ENCODE peak calls at places on chromosomes 12 and 14, in four cellular contexts. L, I, U and M are unnamed samples.

GRCh38 chr14:87309557-87309956 is 683.4 kb downstream of the GALC start:
- DNase-seq in L (no peak), I (no peak), U (no peak), M (no peak)

GRCh38 chr12:105425263-105426174 is 95.0 kb downstream of the C12orf75 start:
- DNase-seq in L (no peak), I (no peak), U (no peak), M (no peak)

GRCh38 chr12:119153477-119154434 is 25.0 kb upstream of the HSPB8 start:
- DNase-seq in L (peak; percentile 87), I (peak; percentile 17), U (no peak), M (peak; percentile 30)

GRCh38 chr12:62078020-62078419 is 182.2 kb upstream of the USP15 start:
- DNase-seq in L (no peak), I (no peak), U (no peak), M (no peak)

GRCh38 chr12:123363743-123364531 is 710 bp downstream of the SBNO1 start:
- DNase-seq in L (peak; percentile 32), I (no peak), U (no peak), M (peak; percentile 49)

GRCh38 chr14:27096091-27096490 is 498.3 kb upstream of the NOVA1 start:
- DNase-seq in L (no peak), I (no peak), U (no peak), M (no peak)

GRCh38 chr12:119061208-119061796 is 80.0 kb downstream of the SRRM4 start:
- DNase-seq in L (peak; percentile 41), I (peak; percentile 7), U (no peak), M (peak; percentile 16)

GRCh38 chr14:50770586-50770985 is 60.4 kb downstream of the NIN start:
- DNase-seq in L (no peak), I (no peak), U (no peak), M (no peak)

GRCh38 chr12:126385785-126386184 is 1320.5 kb downstream of the AACS start:
- DNase-seq in L (no peak), I (no peak), U (no peak), M (no peak)

GRCh38 chr12:79737875-79738718 is 47.3 kb upstream of the PAWR start:
- DNase-seq in L (peak; percentile 54), I (peak; percentile 70), U (peak; percentile 16), M (peak; percentile 80)

GRCh38 chr12:5480218-5480952 is 48.5 kb downstream of the NTF3 start:
- DNase-seq in L (no peak), I (peak; percentile 59), U (no peak), M (no peak)

GRCh38 chr12:123271182-123271491 is 519 bp downstream of the CDK2AP1 start:
- DNase-seq in L (peak; percentile 87), I (peak; percentile 33), U (no peak), M (no peak)

GRCh38 chr14:94098359-94098758 is 12.2 kb upstream of the IFI27 start:
- DNase-seq in L (no peak), I (no peak), U (no peak), M (no peak)

GRCh38 chr14:37036669-37037341 is 135.6 kb downstream of the SLC25A21 start:
- DNase-seq in L (no peak), I (peak; percentile 41), U (no peak), M (peak; percentile 63)

GRCh38 chr12:115885040-115885439 is 392.5 kb downstream of the MED13L start:
- DNase-seq in L (no peak), I (no peak), U (no peak), M (no peak)

GRCh38 chr14:24243336-24243836 is 963 bp upstream of the TINF2 start:
- DNase-seq in L (no peak), I (no peak), U (no peak), M (no peak)

GRCh38 chr12:47145188-47145587 is 65.4 kb upstream of the AMIGO2 start:
- DNase-seq in L (no peak), I (no peak), U (no peak), M (no peak)

GRCh38 chr12:105222726-105223357 is 13.1 kb downstream of the APPL2 start:
- DNase-seq in L (no peak), I (no peak), U (no peak), M (no peak)

GRCh38 chr12:127620956-127621355 is 646.0 kb upstream of the TMEM132C start:
- DNase-seq in L (no peak), I (no peak), U (no peak), M (no peak)
- TF ChIP-seq FOS in L (no peak), I (no peak), U (no peak), M (no peak)

GRCh38 chr14:83816755-83817154 is 1713.2 kb upstream of the FLRT2 start:
- DNase-seq in L (no peak), I (peak; percentile 74), U (no peak), M (peak; percentile 87)
- TF ChIP-seq FOS in L (no peak), I (no peak), U (no peak), M (peak; percentile 32)

GRCh38 chr12:132224484-132224883 is 80.2 kb downstream of the NOC4L start:
- DNase-seq in L (no peak), I (no peak), U (no peak), M (no peak)

GRCh38 chr12:132219323-132219722 is 75.1 kb downstream of the NOC4L start:
- DNase-seq in L (no peak), I (no peak), U (no peak), M (no peak)

GRCh38 chr12:132222096-132222807 is 78.0 kb downstream of the NOC4L start:
- DNase-seq in L (no peak), I (peak; percentile 2), U (peak; percentile 8), M (no peak)

GRCh38 chr12:132225214-132225613 is 81.0 kb downstream of the NOC4L start:
- DNase-seq in L (no peak), I (no peak), U (no peak), M (no peak)

GRCh38 chr12:132222808-132223173 is 78.5 kb downstream of the NOC4L start:
- DNase-seq in L (no peak), I (no peak), U (no peak), M (no peak)
- TF ChIP-seq FOS in L (no peak), I (no peak), U (no peak), M (no peak)

DNA sequence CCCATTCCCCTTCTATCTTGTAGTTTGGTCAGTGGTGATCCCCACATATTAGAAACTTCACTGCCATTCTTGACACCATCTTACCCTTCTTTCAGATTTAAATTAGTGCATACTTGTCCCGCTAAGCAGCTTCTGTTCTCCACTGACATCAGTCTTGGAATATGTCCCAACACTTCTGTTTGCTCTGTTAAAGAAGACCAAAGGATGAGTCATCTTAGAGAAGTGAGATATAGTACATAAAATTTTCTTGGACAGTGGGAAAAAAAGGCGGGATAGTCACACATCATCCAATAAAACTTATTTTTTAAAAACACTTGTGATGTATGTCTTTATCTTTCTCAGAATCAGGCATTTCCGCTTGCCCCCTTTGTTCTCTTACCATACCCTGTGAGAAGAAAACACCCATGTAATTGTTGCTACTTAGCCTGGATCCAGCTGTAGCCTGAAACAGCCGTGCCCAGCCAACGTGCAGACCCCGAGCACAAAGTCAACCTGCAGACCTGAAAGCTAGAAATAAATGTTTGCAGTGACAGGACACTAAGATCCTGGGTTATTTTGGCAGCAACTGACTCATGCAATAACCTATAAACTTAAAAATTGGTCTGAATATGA is 100.1 kb upstream of the PDE3A start:
- DNase-seq in L (no peak), I (peak; percentile 27), U (no peak), M (no peak)
- TF ChIP-seq FOS in L (no peak), I (no peak), U (no peak), M (no peak)

DNA sequence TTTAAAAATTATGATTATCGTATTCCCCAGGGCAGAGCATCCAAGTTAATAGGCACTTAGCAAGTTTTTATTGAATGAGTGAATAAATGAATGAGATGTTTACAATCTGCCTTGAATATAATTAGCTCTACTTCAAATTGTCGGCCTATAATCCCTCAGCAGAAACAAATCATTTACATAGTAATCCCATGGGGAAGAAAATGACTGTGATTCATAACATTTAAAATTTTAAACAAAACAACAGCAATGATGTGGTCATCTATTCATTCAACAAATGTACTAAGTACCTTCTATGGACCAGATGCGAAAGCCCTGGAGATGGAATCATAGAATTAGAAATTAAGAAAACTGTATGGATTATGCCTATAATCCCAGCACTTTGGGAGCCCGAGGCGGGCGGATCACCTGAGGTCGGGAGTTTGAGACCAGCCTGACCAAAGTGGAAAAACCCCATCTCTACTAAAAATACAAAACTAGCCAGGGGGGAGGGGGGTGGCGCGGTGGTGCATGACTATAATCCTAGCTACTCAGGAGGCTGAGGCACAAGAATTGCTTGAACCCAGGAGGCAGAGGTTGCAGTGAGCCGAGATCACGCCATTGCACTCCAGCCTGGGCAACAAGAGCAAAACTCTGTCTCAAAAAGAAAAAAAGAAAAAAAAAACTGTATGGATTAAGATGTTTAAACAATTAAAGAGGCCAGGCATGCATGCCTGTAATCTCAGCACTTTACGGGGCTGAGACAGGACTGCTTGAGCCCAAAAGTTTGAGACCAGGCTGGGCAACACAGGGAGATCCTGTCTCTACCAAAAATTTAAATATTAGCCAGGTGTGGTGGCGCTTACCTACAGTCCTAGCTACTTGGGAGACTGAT is 17.7 kb upstream of the MDM2 start:
- DNase-seq in L (no peak), I (no peak), U (no peak), M (no peak)
- TF ChIP-seq FOS in L (no peak), I (no peak), U (no peak), M (no peak)

DNA sequence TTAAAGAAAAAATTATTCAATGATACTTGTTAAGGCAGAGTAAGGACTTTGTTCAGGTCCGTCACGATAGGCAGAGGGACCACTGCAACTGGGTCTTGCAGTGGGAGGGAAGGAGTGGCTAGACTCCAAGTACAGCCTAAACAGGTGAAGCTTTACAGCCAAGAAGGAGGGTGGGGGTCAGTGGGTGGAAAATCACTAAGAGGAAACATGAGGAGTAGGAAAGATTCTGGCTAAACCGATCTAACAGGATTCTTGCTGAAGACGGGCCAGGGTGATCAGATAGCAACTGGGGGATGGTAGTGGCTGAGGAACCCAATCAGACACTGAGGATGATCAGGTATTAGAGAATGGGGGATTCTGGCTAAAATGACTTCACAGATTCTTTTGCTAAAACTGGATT is 100.2 kb downstream of the TTC7B start:
- DNase-seq in L (no peak), I (no peak), U (no peak), M (no peak)
- TF ChIP-seq FOS in L (no peak), I (no peak), U (no peak), M (no peak)

GRCh38 chr12:51942501-51943000 is 8.9 kb upstream of the ACVR1B start:
- DNase-seq in L (no peak), I (no peak), U (no peak), M (no peak)

GRCh38 chr12:51941011-51941561 is 10.4 kb upstream of the ACVR1B start:
- DNase-seq in L (no peak), I (peak; percentile 77), U (no peak), M (no peak)

GRCh38 chr12:51941669-51942455 is 9.6 kb upstream of the ACVR1B start:
- DNase-seq in L (no peak), I (no peak), U (no peak), M (no peak)

GRCh38 chr12:51937941-51938340 is 13.6 kb upstream of the ACVR1B start:
- DNase-seq in L (no peak), I (no peak), U (no peak), M (no peak)

DNA sequence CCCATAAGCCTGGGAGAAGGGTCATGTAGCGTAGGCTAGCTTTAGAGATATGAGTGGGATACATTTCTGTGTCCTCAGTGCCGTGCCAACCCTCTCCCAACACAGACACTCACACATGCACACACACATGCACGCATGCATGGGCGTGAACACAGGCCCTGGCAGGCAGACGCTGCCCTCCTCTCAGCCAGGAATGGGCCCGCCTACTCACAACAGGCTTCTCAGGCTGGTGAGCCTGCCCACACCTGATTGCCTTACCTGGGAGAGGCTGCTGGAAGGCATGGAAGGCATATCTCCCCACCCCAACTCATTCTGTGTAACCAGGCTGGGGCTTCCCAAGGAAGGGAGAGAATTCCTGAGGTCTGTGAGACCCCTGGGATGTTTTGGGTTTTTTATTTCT is 12.8 kb upstream of the ACVR1B start:
- DNase-seq in L (no peak), I (no peak), U (no peak), M (no peak)
- TF ChIP-seq FOS in L (no peak), I (no peak), U (no peak), M (no peak)